ENCODE peak calls at places on chromosomes 16 and 17, in six cellular contexts. M is GM23338, J is PC-3, X is A549, P is HCT116, A is IMR-90. Z is an unnamed sample.

GRCh38 chr17:82696916-82697807 is 1.3 kb downstream of the RAB40B start:
- DNase-seq in J (no peak), P (no peak), X (no peak), M (peak), A (no peak), Z (no peak)

GRCh38 chr16:51876934-51877333 is 670.0 kb downstream of the TOX3 start:
- DNase-seq in M (no peak), A (peak), J (no peak), P (no peak), X (no peak), Z (no peak)

GRCh38 chr17:20825539-20825938 is 217.3 kb downstream of the USP22 start:
- DNase-seq in J (no peak), M (no peak), P (no peak), A (no peak), X (no peak), Z (no peak)

GRCh38 chr16:2195316-2196161 is 866 bp downstream of the CASKIN1 start:
- DNase-seq in J (no peak), P (no peak), X (no peak), A (no peak), M (peak), Z (no peak)

GRCh38 chr16:4272114-4272954 is 489 bp downstream of the TFAP4 start:
- DNase-seq in A (no peak), M (peak), X (peak), J (peak), P (no peak), Z (peak)

GRCh38 chr16:14199624-14200023 is 128.5 kb downstream of the MRTFB start:
- DNase-seq in M (no peak), P (no peak), J (peak), A (peak), X (no peak), Z (no peak)

GRCh38 chr16:85327731-85328664 is 215.7 kb upstream of the CIBAR2 start:
- DNase-seq in M (peak), X (no peak), P (peak), A (no peak), J (no peak), Z (peak)

GRCh38 chr17:55722742-55723487 is at the start of gene TMEM100:
- DNase-seq in X (no peak), J (no peak), A (peak), P (no peak), M (peak), Z (peak)

GRCh38 chr17:13864551-13864950 is 204.8 kb upstream of the COX10 start:
- DNase-seq in J (peak), P (no peak), M (no peak), X (no peak), A (peak), Z (no peak)

GRCh38 chr16:11966173-11966572 is 1.2 kb downstream of the TNFRSF17 start:
- DNase-seq in M (no peak), J (no peak), P (no peak), X (no peak), A (no peak), Z (no peak)

GRCh38 chr17:16989230-16989952 is 17.5 kb upstream of the TNFRSF13B start:
- DNase-seq in M (no peak), A (no peak), X (no peak), J (no peak), P (no peak), Z (no peak)

GRCh38 chr17:76544123-76544915 is 4.5 kb downstream of the PRCD start:
- DNase-seq in J (no peak), X (no peak), M (peak), P (no peak), A (no peak), Z (peak)

GRCh38 chr17:78583091-78583490 is 5.9 kb upstream of the DNAH17 start:
- DNase-seq in J (peak), X (peak), P (peak), M (peak), A (no peak), Z (peak)

GRCh38 chr16:47880653-47881052 is 275.1 kb downstream of the ABCC12 start:
- DNase-seq in P (no peak), J (no peak), M (no peak), X (no peak), A (no peak), Z (no peak)

GRCh38 chr16:49305406-49305805 is 23.8 kb upstream of the CBLN1 start:
- DNase-seq in A (no peak), M (no peak), J (no peak), X (no peak), P (no peak), Z (no peak)

GRCh38 chr16:88347656-88348376 is 34.9 kb upstream of the ZNF469 start:
- DNase-seq in M (no peak), J (no peak), P (no peak), X (no peak), A (no peak), Z (no peak)

GRCh38 chr17:82734987-82735866 is at the start of gene FN3K:
- DNase-seq in X (peak), A (peak), P (no peak), M (peak), J (peak), Z (peak)

GRCh38 chr17:78862073-78863023 is 21.7 kb upstream of the USP36 start:
- DNase-seq in X (peak), A (peak), J (peak), M (no peak), P (peak), Z (peak)

GRCh38 chr17:50645748-50646682 is 11.3 kb downstream of the ABCC3 start:
- DNase-seq in A (no peak), M (no peak), J (no peak), X (no peak), P (no peak), Z (no peak)

GRCh38 chr17:60502145-60502544 is 23.9 kb downstream of the APPBP2 start:
- DNase-seq in J (no peak), A (no peak), M (no peak), P (no peak), X (no peak), Z (peak)

GRCh38 chr17:8056232-8056975 is 17.5 kb downstream of the ALOX15B start:
- DNase-seq in P (no peak), X (no peak), A (peak), M (no peak), J (peak), Z (no peak)

GRCh38 chr16:981695-982151 is at the start of gene SOX8:
- DNase-seq in P (no peak), M (peak), J (no peak), X (no peak), A (no peak), Z (no peak)

GRCh38 chr17:76384987-76385891 is 830 bp downstream of the SPHK1 start:
- DNase-seq in P (no peak), A (peak), M (peak), X (peak), J (peak), Z (peak)

DNA sequence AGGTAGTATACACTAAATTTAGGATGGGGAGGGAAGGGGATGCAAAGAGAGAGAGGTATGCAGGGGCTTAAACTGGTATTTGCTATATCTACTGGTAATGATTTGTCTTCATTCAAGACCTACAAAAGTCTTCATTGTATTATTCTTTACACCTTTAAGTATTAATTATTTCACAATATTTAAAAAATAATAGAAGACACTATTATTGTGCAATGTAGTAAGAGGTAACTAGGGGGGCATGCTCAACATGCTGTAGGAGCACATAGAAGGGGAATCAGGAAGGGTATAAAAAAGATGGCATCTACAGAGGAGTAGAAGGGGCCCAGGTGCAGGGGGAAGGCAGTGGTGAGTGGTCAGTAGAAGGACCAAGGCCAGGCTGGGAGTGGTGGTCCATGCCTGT is 14.9 kb upstream of the CCR7 start:
- DNase-seq in X (no peak), M (no peak), J (no peak), A (no peak), P (no peak), Z (no peak)
- H3K4me2 ChIP-seq in X (no peak), M (no peak), J (no peak), A (no peak), P (no peak), Z (no peak)

GRCh38 chr17:29257756-29258155 is 11.1 kb downstream of the CRYBA1 start:
- DNase-seq in M (no peak), A (peak), J (no peak), P (no peak), X (no peak), Z (no peak)
- H3K4me2 ChIP-seq in M (no peak), A (peak), J (no peak), P (no peak), X (peak), Z (no peak)

GRCh38 chr17:40791808-40792436 is 7.8 kb downstream of the KRT28 start:
- DNase-seq in P (peak), M (peak), A (peak), X (peak), J (peak), Z (peak)

GRCh38 chr17:40793800-40794199 is 6.0 kb downstream of the KRT28 start:
- DNase-seq in X (no peak), J (no peak), P (no peak), A (no peak), M (no peak), Z (no peak)

GRCh38 chr17:40795019-40795667 is 4.6 kb downstream of the KRT28 start:
- DNase-seq in A (no peak), X (no peak), M (no peak), P (no peak), J (no peak), Z (no peak)

GRCh38 chr17:40794466-40794865 is 5.3 kb downstream of the KRT28 start:
- DNase-seq in X (no peak), M (no peak), P (no peak), A (no peak), J (no peak), Z (no peak)

GRCh38 chr17:40791116-40791515 is 8.6 kb downstream of the KRT28 start:
- DNase-seq in X (no peak), P (no peak), J (no peak), M (no peak), A (no peak), Z (no peak)
- H3K4me2 ChIP-seq in X (no peak), P (no peak), J (no peak), M (no peak), A (no peak), Z (no peak)

DNA sequence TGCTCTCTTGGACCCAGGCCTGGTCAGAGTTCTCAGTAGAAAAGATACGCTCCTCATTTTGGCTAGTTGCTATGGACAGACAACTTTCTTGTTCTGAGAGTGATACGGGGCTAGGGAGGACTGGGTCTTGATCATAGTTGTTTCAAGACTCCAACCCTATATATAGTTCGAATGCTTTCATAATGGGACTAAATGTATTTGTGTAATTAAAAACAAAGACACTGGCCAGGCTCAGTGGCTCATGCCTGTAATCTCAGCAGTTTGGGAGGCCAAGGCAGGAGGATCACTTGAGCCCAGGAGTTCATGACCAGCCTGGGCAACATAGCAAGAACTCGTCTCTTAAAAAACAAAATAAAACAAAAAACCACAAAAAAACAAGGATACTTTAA is 17.7 kb downstream of the SLC7A6 start:
- DNase-seq in X (no peak), A (no peak), M (no peak), J (no peak), P (no peak), Z (no peak)
- H3K4me2 ChIP-seq in X (no peak), A (no peak), M (no peak), J (no peak), P (no peak), Z (no peak)

Z was measured in mesendoderm.